ENCODE peak calls at places on chromosome 1, in seven cellular contexts. One of them, this sample, is unnamed.

GRCh38 chr1:30852026-30852425 is 56.5 kb downstream of the SDC3 start:
- DNase-seq in glutamatergic neuron: no peak
- DNase-seq in stimulated activated effector memory CD8-positive, alpha-beta T cell treated with anti-CD3 and anti-CD28 coated beads, Interleukin-12 subunit alpha, Interleukin-12 subunit beta, amount 100 ng/mL, for 72 hours: no peak
- DNase-seq in lower lobe of right lung: peak
- DNase-seq in AG08395: no peak
- DNase-seq in endothelial cell: peak
- DNase-seq in activated CD4-positive, alpha-beta T cell treated with anti-CD3 and anti-CD28 coated beads, Interleukin-2, amount 10 ng/mL, durations not matched to agents 7 days and 5 days: no peak
- DNase-seq in this sample: no peak

GRCh38 chr1:162373541-162374375 is 2.9 kb downstream of the SPATA46 start:
- DNase-seq in glutamatergic neuron: no peak
- DNase-seq in stimulated activated effector memory CD8-positive, alpha-beta T cell treated with anti-CD3 and anti-CD28 coated beads, Interleukin-12 subunit alpha, Interleukin-12 subunit beta, amount 100 ng/mL, for 72 hours: no peak
- DNase-seq in lower lobe of right lung: peak
- DNase-seq in AG08395: peak
- DNase-seq in endothelial cell: no peak
- DNase-seq in activated CD4-positive, alpha-beta T cell treated with anti-CD3 and anti-CD28 coated beads, Interleukin-2, amount 10 ng/mL, durations not matched to agents 7 days and 5 days: no peak
- DNase-seq in this sample: no peak

GRCh38 chr1:60078182-60078581 is 4.6 kb upstream of the C1orf87 start:
- DNase-seq in glutamatergic neuron: no peak
- DNase-seq in stimulated activated effector memory CD8-positive, alpha-beta T cell treated with anti-CD3 and anti-CD28 coated beads, Interleukin-12 subunit alpha, Interleukin-12 subunit beta, amount 100 ng/mL, for 72 hours: no peak
- DNase-seq in lower lobe of right lung: no peak
- DNase-seq in AG08395: peak
- DNase-seq in endothelial cell: no peak
- DNase-seq in activated CD4-positive, alpha-beta T cell treated with anti-CD3 and anti-CD28 coated beads, Interleukin-2, amount 10 ng/mL, durations not matched to agents 7 days and 5 days: no peak
- DNase-seq in this sample: no peak

GRCh38 chr1:230174765-230175747 is 108.0 kb downstream of the GALNT2 start:
- DNase-seq in glutamatergic neuron: no peak
- DNase-seq in stimulated activated effector memory CD8-positive, alpha-beta T cell treated with anti-CD3 and anti-CD28 coated beads, Interleukin-12 subunit alpha, Interleukin-12 subunit beta, amount 100 ng/mL, for 72 hours: no peak
- DNase-seq in lower lobe of right lung: no peak
- DNase-seq in AG08395: no peak
- DNase-seq in endothelial cell: no peak
- DNase-seq in activated CD4-positive, alpha-beta T cell treated with anti-CD3 and anti-CD28 coated beads, Interleukin-2, amount 10 ng/mL, durations not matched to agents 7 days and 5 days: no peak
- DNase-seq in this sample: no peak

GRCh38 chr1:107990606-107991005 is 25.6 kb upstream of the VAV3 start:
- DNase-seq in glutamatergic neuron: no peak
- DNase-seq in stimulated activated effector memory CD8-positive, alpha-beta T cell treated with anti-CD3 and anti-CD28 coated beads, Interleukin-12 subunit alpha, Interleukin-12 subunit beta, amount 100 ng/mL, for 72 hours: no peak
- DNase-seq in lower lobe of right lung: no peak
- DNase-seq in AG08395: no peak
- DNase-seq in endothelial cell: no peak
- DNase-seq in activated CD4-positive, alpha-beta T cell treated with anti-CD3 and anti-CD28 coated beads, Interleukin-2, amount 10 ng/mL, durations not matched to agents 7 days and 5 days: no peak
- DNase-seq in this sample: no peak

GRCh38 chr1:245969274-245969673 is 537.8 kb downstream of the SMYD3 start:
- DNase-seq in glutamatergic neuron: no peak
- DNase-seq in stimulated activated effector memory CD8-positive, alpha-beta T cell treated with anti-CD3 and anti-CD28 coated beads, Interleukin-12 subunit alpha, Interleukin-12 subunit beta, amount 100 ng/mL, for 72 hours: no peak
- DNase-seq in lower lobe of right lung: no peak
- DNase-seq in AG08395: peak
- DNase-seq in endothelial cell: no peak
- DNase-seq in activated CD4-positive, alpha-beta T cell treated with anti-CD3 and anti-CD28 coated beads, Interleukin-2, amount 10 ng/mL, durations not matched to agents 7 days and 5 days: no peak
- DNase-seq in this sample: no peak

GRCh38 chr1:172638885-172639831 is 19.7 kb upstream of the FASLG start:
- DNase-seq in glutamatergic neuron: no peak
- DNase-seq in stimulated activated effector memory CD8-positive, alpha-beta T cell treated with anti-CD3 and anti-CD28 coated beads, Interleukin-12 subunit alpha, Interleukin-12 subunit beta, amount 100 ng/mL, for 72 hours: peak
- DNase-seq in lower lobe of right lung: no peak
- DNase-seq in AG08395: peak
- DNase-seq in endothelial cell: no peak
- DNase-seq in activated CD4-positive, alpha-beta T cell treated with anti-CD3 and anti-CD28 coated beads, Interleukin-2, amount 10 ng/mL, durations not matched to agents 7 days and 5 days: peak
- DNase-seq in this sample: peak

GRCh38 chr1:2980849-2981248 is 40.4 kb upstream of the ACTRT2 start:
- DNase-seq in glutamatergic neuron: no peak
- DNase-seq in stimulated activated effector memory CD8-positive, alpha-beta T cell treated with anti-CD3 and anti-CD28 coated beads, Interleukin-12 subunit alpha, Interleukin-12 subunit beta, amount 100 ng/mL, for 72 hours: no peak
- DNase-seq in lower lobe of right lung: no peak
- DNase-seq in AG08395: no peak
- DNase-seq in endothelial cell: no peak
- DNase-seq in activated CD4-positive, alpha-beta T cell treated with anti-CD3 and anti-CD28 coated beads, Interleukin-2, amount 10 ng/mL, durations not matched to agents 7 days and 5 days: no peak
- DNase-seq in this sample: no peak

GRCh38 chr1:225480825-225481434 is 53.1 kb upstream of the LBR start:
- DNase-seq in glutamatergic neuron: peak
- DNase-seq in stimulated activated effector memory CD8-positive, alpha-beta T cell treated with anti-CD3 and anti-CD28 coated beads, Interleukin-12 subunit alpha, Interleukin-12 subunit beta, amount 100 ng/mL, for 72 hours: peak
- DNase-seq in lower lobe of right lung: no peak
- DNase-seq in AG08395: no peak
- DNase-seq in endothelial cell: peak
- DNase-seq in activated CD4-positive, alpha-beta T cell treated with anti-CD3 and anti-CD28 coated beads, Interleukin-2, amount 10 ng/mL, durations not matched to agents 7 days and 5 days: peak
- DNase-seq in this sample: no peak

GRCh38 chr1:197130677-197131304 is 15.7 kb downstream of the ASPM start:
- DNase-seq in glutamatergic neuron: no peak
- DNase-seq in stimulated activated effector memory CD8-positive, alpha-beta T cell treated with anti-CD3 and anti-CD28 coated beads, Interleukin-12 subunit alpha, Interleukin-12 subunit beta, amount 100 ng/mL, for 72 hours: no peak
- DNase-seq in lower lobe of right lung: no peak
- DNase-seq in AG08395: peak
- DNase-seq in endothelial cell: no peak
- DNase-seq in activated CD4-positive, alpha-beta T cell treated with anti-CD3 and anti-CD28 coated beads, Interleukin-2, amount 10 ng/mL, durations not matched to agents 7 days and 5 days: no peak
- DNase-seq in this sample: no peak

GRCh38 chr1:167439301-167439988 is 78.9 kb downstream of the CD247 start:
- DNase-seq in glutamatergic neuron: peak
- DNase-seq in stimulated activated effector memory CD8-positive, alpha-beta T cell treated with anti-CD3 and anti-CD28 coated beads, Interleukin-12 subunit alpha, Interleukin-12 subunit beta, amount 100 ng/mL, for 72 hours: no peak
- DNase-seq in lower lobe of right lung: no peak
- DNase-seq in AG08395: peak
- DNase-seq in endothelial cell: peak
- DNase-seq in activated CD4-positive, alpha-beta T cell treated with anti-CD3 and anti-CD28 coated beads, Interleukin-2, amount 10 ng/mL, durations not matched to agents 7 days and 5 days: no peak
- DNase-seq in this sample: no peak

GRCh38 chr1:176789571-176790090 is 326.7 kb downstream of the PAPPA2 start:
- DNase-seq in glutamatergic neuron: no peak
- DNase-seq in stimulated activated effector memory CD8-positive, alpha-beta T cell treated with anti-CD3 and anti-CD28 coated beads, Interleukin-12 subunit alpha, Interleukin-12 subunit beta, amount 100 ng/mL, for 72 hours: no peak
- DNase-seq in lower lobe of right lung: no peak
- DNase-seq in AG08395: peak
- DNase-seq in endothelial cell: no peak
- DNase-seq in activated CD4-positive, alpha-beta T cell treated with anti-CD3 and anti-CD28 coated beads, Interleukin-2, amount 10 ng/mL, durations not matched to agents 7 days and 5 days: no peak
- DNase-seq in this sample: no peak

GRCh38 chr1:5701642-5702041 is 290.6 kb downstream of the NPHP4 start:
- DNase-seq in glutamatergic neuron: no peak
- DNase-seq in stimulated activated effector memory CD8-positive, alpha-beta T cell treated with anti-CD3 and anti-CD28 coated beads, Interleukin-12 subunit alpha, Interleukin-12 subunit beta, amount 100 ng/mL, for 72 hours: no peak
- DNase-seq in lower lobe of right lung: no peak
- DNase-seq in AG08395: no peak
- DNase-seq in endothelial cell: no peak
- DNase-seq in activated CD4-positive, alpha-beta T cell treated with anti-CD3 and anti-CD28 coated beads, Interleukin-2, amount 10 ng/mL, durations not matched to agents 7 days and 5 days: no peak
- DNase-seq in this sample: no peak

GRCh38 chr1:62528015-62528414 is 69.3 kb upstream of the ANGPTL3 start:
- DNase-seq in glutamatergic neuron: no peak
- DNase-seq in stimulated activated effector memory CD8-positive, alpha-beta T cell treated with anti-CD3 and anti-CD28 coated beads, Interleukin-12 subunit alpha, Interleukin-12 subunit beta, amount 100 ng/mL, for 72 hours: no peak
- DNase-seq in lower lobe of right lung: no peak
- DNase-seq in AG08395: no peak
- DNase-seq in endothelial cell: no peak
- DNase-seq in activated CD4-positive, alpha-beta T cell treated with anti-CD3 and anti-CD28 coated beads, Interleukin-2, amount 10 ng/mL, durations not matched to agents 7 days and 5 days: peak
- DNase-seq in this sample: no peak

GRCh38 chr1:44721521-44722361 is 9.2 kb downstream of the RNU5D-1 start:
- DNase-seq in glutamatergic neuron: no peak
- DNase-seq in stimulated activated effector memory CD8-positive, alpha-beta T cell treated with anti-CD3 and anti-CD28 coated beads, Interleukin-12 subunit alpha, Interleukin-12 subunit beta, amount 100 ng/mL, for 72 hours: peak
- DNase-seq in lower lobe of right lung: peak
- DNase-seq in AG08395: peak
- DNase-seq in endothelial cell: no peak
- DNase-seq in activated CD4-positive, alpha-beta T cell treated with anti-CD3 and anti-CD28 coated beads, Interleukin-2, amount 10 ng/mL, durations not matched to agents 7 days and 5 days: peak
- DNase-seq in this sample: peak

GRCh38 chr1:18091660-18092446 is 15.7 kb upstream of the IGSF21 start:
- DNase-seq in glutamatergic neuron: no peak
- DNase-seq in stimulated activated effector memory CD8-positive, alpha-beta T cell treated with anti-CD3 and anti-CD28 coated beads, Interleukin-12 subunit alpha, Interleukin-12 subunit beta, amount 100 ng/mL, for 72 hours: no peak
- DNase-seq in lower lobe of right lung: no peak
- DNase-seq in AG08395: peak
- DNase-seq in endothelial cell: no peak
- DNase-seq in activated CD4-positive, alpha-beta T cell treated with anti-CD3 and anti-CD28 coated beads, Interleukin-2, amount 10 ng/mL, durations not matched to agents 7 days and 5 days: no peak
- DNase-seq in this sample: no peak

GRCh38 chr1:77542784-77543183 is 139.7 kb downstream of the ZZZ3 start:
- DNase-seq in glutamatergic neuron: no peak
- DNase-seq in stimulated activated effector memory CD8-positive, alpha-beta T cell treated with anti-CD3 and anti-CD28 coated beads, Interleukin-12 subunit alpha, Interleukin-12 subunit beta, amount 100 ng/mL, for 72 hours: no peak
- DNase-seq in lower lobe of right lung: no peak
- DNase-seq in AG08395: no peak
- DNase-seq in endothelial cell: no peak
- DNase-seq in activated CD4-positive, alpha-beta T cell treated with anti-CD3 and anti-CD28 coated beads, Interleukin-2, amount 10 ng/mL, durations not matched to agents 7 days and 5 days: no peak
- DNase-seq in this sample: no peak

GRCh38 chr1:53557369-53557768 is 98.2 kb downstream of the DMRTB1 start:
- DNase-seq in glutamatergic neuron: peak
- DNase-seq in stimulated activated effector memory CD8-positive, alpha-beta T cell treated with anti-CD3 and anti-CD28 coated beads, Interleukin-12 subunit alpha, Interleukin-12 subunit beta, amount 100 ng/mL, for 72 hours: no peak
- DNase-seq in lower lobe of right lung: no peak
- DNase-seq in AG08395: no peak
- DNase-seq in endothelial cell: no peak
- DNase-seq in activated CD4-positive, alpha-beta T cell treated with anti-CD3 and anti-CD28 coated beads, Interleukin-2, amount 10 ng/mL, durations not matched to agents 7 days and 5 days: no peak
- DNase-seq in this sample: no peak

GRCh38 chr1:114345930-114346479 is 165.0 kb downstream of the TRIM33 start:
- DNase-seq in glutamatergic neuron: peak
- DNase-seq in stimulated activated effector memory CD8-positive, alpha-beta T cell treated with anti-CD3 and anti-CD28 coated beads, Interleukin-12 subunit alpha, Interleukin-12 subunit beta, amount 100 ng/mL, for 72 hours: no peak
- DNase-seq in lower lobe of right lung: no peak
- DNase-seq in AG08395: peak
- DNase-seq in endothelial cell: peak
- DNase-seq in activated CD4-positive, alpha-beta T cell treated with anti-CD3 and anti-CD28 coated beads, Interleukin-2, amount 10 ng/mL, durations not matched to agents 7 days and 5 days: no peak
- DNase-seq in this sample: no peak

GRCh38 chr1:2248127-2248826 is 20.2 kb downstream of the SKI start:
- DNase-seq in glutamatergic neuron: peak
- DNase-seq in stimulated activated effector memory CD8-positive, alpha-beta T cell treated with anti-CD3 and anti-CD28 coated beads, Interleukin-12 subunit alpha, Interleukin-12 subunit beta, amount 100 ng/mL, for 72 hours: no peak
- DNase-seq in lower lobe of right lung: peak
- DNase-seq in AG08395: no peak
- DNase-seq in endothelial cell: no peak
- DNase-seq in activated CD4-positive, alpha-beta T cell treated with anti-CD3 and anti-CD28 coated beads, Interleukin-2, amount 10 ng/mL, durations not matched to agents 7 days and 5 days: no peak
- DNase-seq in this sample: no peak

GRCh38 chr1:117679299-117679698 is 73.5 kb downstream of the TENT5C start:
- DNase-seq in glutamatergic neuron: no peak
- DNase-seq in stimulated activated effector memory CD8-positive, alpha-beta T cell treated with anti-CD3 and anti-CD28 coated beads, Interleukin-12 subunit alpha, Interleukin-12 subunit beta, amount 100 ng/mL, for 72 hours: no peak
- DNase-seq in lower lobe of right lung: no peak
- DNase-seq in AG08395: no peak
- DNase-seq in endothelial cell: no peak
- DNase-seq in activated CD4-positive, alpha-beta T cell treated with anti-CD3 and anti-CD28 coated beads, Interleukin-2, amount 10 ng/mL, durations not matched to agents 7 days and 5 days: no peak
- DNase-seq in this sample: no peak

GRCh38 chr1:151132676-151133338 is 13.6 kb downstream of the SEMA6C start:
- DNase-seq in glutamatergic neuron: peak
- DNase-seq in stimulated activated effector memory CD8-positive, alpha-beta T cell treated with anti-CD3 and anti-CD28 coated beads, Interleukin-12 subunit alpha, Interleukin-12 subunit beta, amount 100 ng/mL, for 72 hours: no peak
- DNase-seq in lower lobe of right lung: no peak
- DNase-seq in AG08395: no peak
- DNase-seq in endothelial cell: no peak
- DNase-seq in activated CD4-positive, alpha-beta T cell treated with anti-CD3 and anti-CD28 coated beads, Interleukin-2, amount 10 ng/mL, durations not matched to agents 7 days and 5 days: no peak
- DNase-seq in this sample: no peak

GRCh38 chr1:2377751-2378440 is 13.5 kb downstream of the MORN1 start:
- DNase-seq in glutamatergic neuron: peak
- DNase-seq in stimulated activated effector memory CD8-positive, alpha-beta T cell treated with anti-CD3 and anti-CD28 coated beads, Interleukin-12 subunit alpha, Interleukin-12 subunit beta, amount 100 ng/mL, for 72 hours: no peak
- DNase-seq in lower lobe of right lung: peak
- DNase-seq in AG08395: no peak
- DNase-seq in endothelial cell: no peak
- DNase-seq in activated CD4-positive, alpha-beta T cell treated with anti-CD3 and anti-CD28 coated beads, Interleukin-2, amount 10 ng/mL, durations not matched to agents 7 days and 5 days: no peak
- DNase-seq in this sample: no peak

GRCh38 chr1:37498872-37499617 is 15.5 kb downstream of the MEAF6 start:
- DNase-seq in glutamatergic neuron: no peak
- DNase-seq in stimulated activated effector memory CD8-positive, alpha-beta T cell treated with anti-CD3 and anti-CD28 coated beads, Interleukin-12 subunit alpha, Interleukin-12 subunit beta, amount 100 ng/mL, for 72 hours: no peak
- DNase-seq in lower lobe of right lung: no peak
- DNase-seq in AG08395: peak
- DNase-seq in endothelial cell: no peak
- DNase-seq in activated CD4-positive, alpha-beta T cell treated with anti-CD3 and anti-CD28 coated beads, Interleukin-2, amount 10 ng/mL, durations not matched to agents 7 days and 5 days: no peak
- DNase-seq in this sample: no peak

GRCh38 chr1:110462964-110463363 is 12.0 kb downstream of the PROK1 start:
- DNase-seq in glutamatergic neuron: no peak
- DNase-seq in stimulated activated effector memory CD8-positive, alpha-beta T cell treated with anti-CD3 and anti-CD28 coated beads, Interleukin-12 subunit alpha, Interleukin-12 subunit beta, amount 100 ng/mL, for 72 hours: no peak
- DNase-seq in lower lobe of right lung: no peak
- DNase-seq in AG08395: no peak
- DNase-seq in endothelial cell: no peak
- DNase-seq in activated CD4-positive, alpha-beta T cell treated with anti-CD3 and anti-CD28 coated beads, Interleukin-2, amount 10 ng/mL, durations not matched to agents 7 days and 5 days: no peak
- DNase-seq in this sample: no peak

GRCh38 chr1:47508900-47509488 is 71.2 kb downstream of the FOXD2 start:
- DNase-seq in glutamatergic neuron: no peak
- DNase-seq in stimulated activated effector memory CD8-positive, alpha-beta T cell treated with anti-CD3 and anti-CD28 coated beads, Interleukin-12 subunit alpha, Interleukin-12 subunit beta, amount 100 ng/mL, for 72 hours: no peak
- DNase-seq in lower lobe of right lung: no peak
- DNase-seq in AG08395: no peak
- DNase-seq in endothelial cell: no peak
- DNase-seq in activated CD4-positive, alpha-beta T cell treated with anti-CD3 and anti-CD28 coated beads, Interleukin-2, amount 10 ng/mL, durations not matched to agents 7 days and 5 days: no peak
- DNase-seq in this sample: no peak

GRCh38 chr1:233621923-233622322 is 8.0 kb downstream of the KCNK1 start:
- DNase-seq in glutamatergic neuron: no peak
- DNase-seq in stimulated activated effector memory CD8-positive, alpha-beta T cell treated with anti-CD3 and anti-CD28 coated beads, Interleukin-12 subunit alpha, Interleukin-12 subunit beta, amount 100 ng/mL, for 72 hours: no peak
- DNase-seq in lower lobe of right lung: no peak
- DNase-seq in AG08395: no peak
- DNase-seq in endothelial cell: no peak
- DNase-seq in activated CD4-positive, alpha-beta T cell treated with anti-CD3 and anti-CD28 coated beads, Interleukin-2, amount 10 ng/mL, durations not matched to agents 7 days and 5 days: no peak
- DNase-seq in this sample: no peak

This sample was measured in GM12878.